ENCODE peak calls at places on chromosomes 6 and 20, in five cellular contexts. One of them, this sample, is unnamed.

GRCh38 chr6:161029195-161029809 is 37.7 kb downstream of the MAP3K4 start:
- DNase-seq in stimulated activated CD4-positive, alpha-beta T cell treated with anti-CD3 and anti-CD28 coated beads, Interleukin-1b, Interleukin-23, amount 100 ng/mL, for 1 hour: no peak
- DNase-seq in neural crest cell: no peak
- DNase-seq in GM20000: peak; percentile 63
- DNase-seq in fibroblast of lung: peak; percentile 97
- DNase-seq in this sample: no peak

GRCh38 chr20:22339091-22339881 is 245.1 kb downstream of the FOXA2 start:
- DNase-seq in stimulated activated CD4-positive, alpha-beta T cell treated with anti-CD3 and anti-CD28 coated beads, Interleukin-1b, Interleukin-23, amount 100 ng/mL, for 1 hour: no peak
- DNase-seq in neural crest cell: peak; percentile 67
- DNase-seq in GM20000: peak; percentile 63
- DNase-seq in fibroblast of lung: peak; percentile 34
- DNase-seq in this sample: peak; percentile 57

GRCh38 chr6:15017251-15017650 is 228.6 kb upstream of the JARID2 start:
- DNase-seq in stimulated activated CD4-positive, alpha-beta T cell treated with anti-CD3 and anti-CD28 coated beads, Interleukin-1b, Interleukin-23, amount 100 ng/mL, for 1 hour: no peak
- DNase-seq in neural crest cell: peak; percentile 6
- DNase-seq in GM20000: no peak
- DNase-seq in fibroblast of lung: peak; percentile 24
- DNase-seq in this sample: no peak

GRCh38 chr6:85459224-85459901 is 9.5 kb downstream of the NT5E start:
- DNase-seq in stimulated activated CD4-positive, alpha-beta T cell treated with anti-CD3 and anti-CD28 coated beads, Interleukin-1b, Interleukin-23, amount 100 ng/mL, for 1 hour: no peak
- DNase-seq in neural crest cell: no peak
- DNase-seq in GM20000: no peak
- DNase-seq in fibroblast of lung: peak; percentile 94
- DNase-seq in this sample: no peak

GRCh38 chr20:56625837-56626236 is 3.3 kb upstream of the TFAP2C start:
- DNase-seq in stimulated activated CD4-positive, alpha-beta T cell treated with anti-CD3 and anti-CD28 coated beads, Interleukin-1b, Interleukin-23, amount 100 ng/mL, for 1 hour: no peak
- DNase-seq in neural crest cell: no peak
- DNase-seq in GM20000: peak; percentile 33
- DNase-seq in fibroblast of lung: no peak
- DNase-seq in this sample: peak; percentile 52

GRCh38 chr20:21808863-21809664 is 103.6 kb downstream of the PAX1 start:
- DNase-seq in stimulated activated CD4-positive, alpha-beta T cell treated with anti-CD3 and anti-CD28 coated beads, Interleukin-1b, Interleukin-23, amount 100 ng/mL, for 1 hour: peak; percentile 4
- DNase-seq in neural crest cell: peak; percentile 74
- DNase-seq in GM20000: peak; percentile 46
- DNase-seq in fibroblast of lung: no peak
- DNase-seq in this sample: peak; percentile 73

GRCh38 chr6:161037873-161038228 is 46.3 kb downstream of the MAP3K4 start:
- DNase-seq in stimulated activated CD4-positive, alpha-beta T cell treated with anti-CD3 and anti-CD28 coated beads, Interleukin-1b, Interleukin-23, amount 100 ng/mL, for 1 hour: no peak
- DNase-seq in neural crest cell: no peak
- DNase-seq in GM20000: no peak
- DNase-seq in fibroblast of lung: no peak
- DNase-seq in this sample: no peak

GRCh38 chr6:111523484-111524166 is 40.6 kb upstream of the REV3L start:
- DNase-seq in stimulated activated CD4-positive, alpha-beta T cell treated with anti-CD3 and anti-CD28 coated beads, Interleukin-1b, Interleukin-23, amount 100 ng/mL, for 1 hour: no peak
- DNase-seq in neural crest cell: no peak
- DNase-seq in GM20000: no peak
- DNase-seq in fibroblast of lung: no peak
- DNase-seq in this sample: peak; percentile 33

GRCh38 chr6:56690519-56691200 is 48.0 kb upstream of the DST start:
- DNase-seq in stimulated activated CD4-positive, alpha-beta T cell treated with anti-CD3 and anti-CD28 coated beads, Interleukin-1b, Interleukin-23, amount 100 ng/mL, for 1 hour: no peak
- DNase-seq in neural crest cell: no peak
- DNase-seq in GM20000: no peak
- DNase-seq in fibroblast of lung: peak; percentile 89
- DNase-seq in this sample: no peak

GRCh38 chr20:20211274-20211987 is 156.5 kb upstream of the INSM1 start:
- DNase-seq in stimulated activated CD4-positive, alpha-beta T cell treated with anti-CD3 and anti-CD28 coated beads, Interleukin-1b, Interleukin-23, amount 100 ng/mL, for 1 hour: no peak
- DNase-seq in neural crest cell: no peak
- DNase-seq in GM20000: no peak
- DNase-seq in fibroblast of lung: no peak
- DNase-seq in this sample: no peak

GRCh38 chr6:27547157-27548075 is 74.5 kb upstream of the ZNF184 start:
- DNase-seq in stimulated activated CD4-positive, alpha-beta T cell treated with anti-CD3 and anti-CD28 coated beads, Interleukin-1b, Interleukin-23, amount 100 ng/mL, for 1 hour: no peak
- DNase-seq in neural crest cell: peak; percentile 67
- DNase-seq in GM20000: no peak
- DNase-seq in fibroblast of lung: peak; percentile 62
- DNase-seq in this sample: no peak

GRCh38 chr20:942611-943010 is 26.5 kb upstream of the ANGPT4 start:
- DNase-seq in stimulated activated CD4-positive, alpha-beta T cell treated with anti-CD3 and anti-CD28 coated beads, Interleukin-1b, Interleukin-23, amount 100 ng/mL, for 1 hour: no peak
- DNase-seq in neural crest cell: no peak
- DNase-seq in GM20000: no peak
- DNase-seq in fibroblast of lung: no peak
- DNase-seq in this sample: no peak

GRCh38 chr6:164507197-164507957 is 802.0 kb downstream of the C6orf118 start:
- DNase-seq in stimulated activated CD4-positive, alpha-beta T cell treated with anti-CD3 and anti-CD28 coated beads, Interleukin-1b, Interleukin-23, amount 100 ng/mL, for 1 hour: no peak
- DNase-seq in neural crest cell: no peak
- DNase-seq in GM20000: peak; percentile 20
- DNase-seq in fibroblast of lung: no peak
- DNase-seq in this sample: no peak

GRCh38 chr6:2038096-2038495 is 207.3 kb downstream of the GMDS start:
- DNase-seq in stimulated activated CD4-positive, alpha-beta T cell treated with anti-CD3 and anti-CD28 coated beads, Interleukin-1b, Interleukin-23, amount 100 ng/mL, for 1 hour: no peak
- DNase-seq in neural crest cell: no peak
- DNase-seq in GM20000: no peak
- DNase-seq in fibroblast of lung: peak; percentile 78
- DNase-seq in this sample: no peak

GRCh38 chr6:52574709-52575489 is 2.0 kb downstream of the TRAM2 start:
- DNase-seq in stimulated activated CD4-positive, alpha-beta T cell treated with anti-CD3 and anti-CD28 coated beads, Interleukin-1b, Interleukin-23, amount 100 ng/mL, for 1 hour: no peak
- DNase-seq in neural crest cell: no peak
- DNase-seq in GM20000: peak; percentile 76
- DNase-seq in fibroblast of lung: peak; percentile 67
- DNase-seq in this sample: no peak

GRCh38 chr6:141103246-141103645 is 1029.5 kb upstream of the GJE1 start:
- DNase-seq in stimulated activated CD4-positive, alpha-beta T cell treated with anti-CD3 and anti-CD28 coated beads, Interleukin-1b, Interleukin-23, amount 100 ng/mL, for 1 hour: no peak
- DNase-seq in neural crest cell: no peak
- DNase-seq in GM20000: no peak
- DNase-seq in fibroblast of lung: peak; percentile 87
- DNase-seq in this sample: no peak

GRCh38 chr20:24701027-24701426 is 231.6 kb downstream of the SYNDIG1 start:
- DNase-seq in stimulated activated CD4-positive, alpha-beta T cell treated with anti-CD3 and anti-CD28 coated beads, Interleukin-1b, Interleukin-23, amount 100 ng/mL, for 1 hour: no peak
- DNase-seq in neural crest cell: no peak
- DNase-seq in GM20000: no peak
- DNase-seq in fibroblast of lung: no peak
- DNase-seq in this sample: no peak

GRCh38 chr20:61948586-61949362 is 116.9 kb downstream of the TAF4 start:
- DNase-seq in stimulated activated CD4-positive, alpha-beta T cell treated with anti-CD3 and anti-CD28 coated beads, Interleukin-1b, Interleukin-23, amount 100 ng/mL, for 1 hour: no peak
- DNase-seq in neural crest cell: no peak
- DNase-seq in GM20000: no peak
- DNase-seq in fibroblast of lung: no peak
- DNase-seq in this sample: no peak

GRCh38 chr20:8361008-8361652 is 229.1 kb downstream of the PLCB1 start:
- DNase-seq in stimulated activated CD4-positive, alpha-beta T cell treated with anti-CD3 and anti-CD28 coated beads, Interleukin-1b, Interleukin-23, amount 100 ng/mL, for 1 hour: no peak
- DNase-seq in neural crest cell: no peak
- DNase-seq in GM20000: no peak
- DNase-seq in fibroblast of lung: peak; percentile 73
- DNase-seq in this sample: peak; percentile 18